ENCODE peak calls at places on chromosome 19, in nine cellular contexts. One of them, this sample, is unnamed.

GRCh38 chr19:35360880-35361420 is 2.7 kb downstream of the FFAR3 start:
- DNase-seq in heart left ventricle: no peak
- DNase-seq in sigmoid colon: no peak
- DNase-seq in spleen: no peak
- DNase-seq in OCI-LY7: no peak
- DNase-seq in heart right ventricle: no peak
- DNase-seq in dorsolateral prefrontal cortex: peak
- DNase-seq in coronary artery: no peak
- DNase-seq in colonic mucosa: no peak
- DNase-seq in this sample: no peak

GRCh38 chr19:47707135-47707925 is 5.9 kb upstream of the EHD2 start:
- DNase-seq in heart right ventricle: peak
- DNase-seq in sigmoid colon: peak
- DNase-seq in dorsolateral prefrontal cortex: peak
- DNase-seq in colonic mucosa: peak
- DNase-seq in heart left ventricle: peak
- DNase-seq in spleen: peak
- DNase-seq in coronary artery: no peak
- DNase-seq in OCI-LY7: peak
- DNase-seq in this sample: peak

GRCh38 chr19:15035795-15036311 is 13.4 kb upstream of the CASP14 start:
- DNase-seq in colonic mucosa: no peak
- DNase-seq in heart left ventricle: no peak
- DNase-seq in OCI-LY7: no peak
- DNase-seq in spleen: no peak
- DNase-seq in coronary artery: no peak
- DNase-seq in heart right ventricle: no peak
- DNase-seq in sigmoid colon: no peak
- DNase-seq in dorsolateral prefrontal cortex: no peak
- DNase-seq in this sample: no peak

GRCh38 chr19:977058-977464 is 7.1 kb upstream of the WDR18 start:
- DNase-seq in heart left ventricle: no peak
- DNase-seq in colonic mucosa: no peak
- DNase-seq in dorsolateral prefrontal cortex: no peak
- DNase-seq in OCI-LY7: no peak
- DNase-seq in sigmoid colon: no peak
- DNase-seq in coronary artery: no peak
- DNase-seq in heart right ventricle: no peak
- DNase-seq in spleen: no peak
- DNase-seq in this sample: no peak

GRCh38 chr19:38564981-38565685 is 52.6 kb downstream of the MAP4K1 start:
- DNase-seq in spleen: peak
- DNase-seq in colonic mucosa: no peak
- DNase-seq in OCI-LY7: no peak
- DNase-seq in coronary artery: no peak
- DNase-seq in dorsolateral prefrontal cortex: no peak
- DNase-seq in sigmoid colon: no peak
- DNase-seq in heart right ventricle: no peak
- DNase-seq in heart left ventricle: no peak
- DNase-seq in this sample: no peak

GRCh38 chr19:41863209-41863931 is 3.3 kb downstream of the RPS19 start:
- DNase-seq in dorsolateral prefrontal cortex: no peak
- DNase-seq in heart right ventricle: no peak
- DNase-seq in colonic mucosa: no peak
- DNase-seq in OCI-LY7: no peak
- DNase-seq in sigmoid colon: no peak
- DNase-seq in spleen: no peak
- DNase-seq in heart left ventricle: no peak
- DNase-seq in coronary artery: no peak
- DNase-seq in this sample: no peak

GRCh38 chr19:50199254-50199545 is 4.2 kb upstream of the MYH14 start:
- DNase-seq in dorsolateral prefrontal cortex: no peak
- DNase-seq in heart right ventricle: peak
- DNase-seq in spleen: no peak
- DNase-seq in OCI-LY7: no peak
- DNase-seq in heart left ventricle: no peak
- DNase-seq in sigmoid colon: no peak
- DNase-seq in colonic mucosa: no peak
- DNase-seq in coronary artery: no peak
- DNase-seq in this sample: no peak

GRCh38 chr19:48837586-48838191 is 1.4 kb upstream of the HSD17B14 start:
- DNase-seq in sigmoid colon: peak
- DNase-seq in colonic mucosa: no peak
- DNase-seq in dorsolateral prefrontal cortex: no peak
- DNase-seq in heart right ventricle: no peak
- DNase-seq in OCI-LY7: no peak
- DNase-seq in heart left ventricle: no peak
- DNase-seq in coronary artery: no peak
- DNase-seq in spleen: no peak
- DNase-seq in this sample: no peak

GRCh38 chr19:11155373-11156120 is at the start of gene SPC24:
- DNase-seq in dorsolateral prefrontal cortex: peak
- DNase-seq in heart right ventricle: peak
- DNase-seq in coronary artery: peak
- DNase-seq in spleen: peak
- DNase-seq in heart left ventricle: peak
- DNase-seq in colonic mucosa: peak
- DNase-seq in OCI-LY7: peak
- DNase-seq in sigmoid colon: peak
- DNase-seq in this sample: peak

GRCh38 chr19:11148001-11148400 is 7.6 kb downstream of the SPC24 start:
- DNase-seq in dorsolateral prefrontal cortex: no peak
- DNase-seq in sigmoid colon: no peak
- DNase-seq in OCI-LY7: no peak
- DNase-seq in spleen: no peak
- DNase-seq in heart right ventricle: no peak
- DNase-seq in heart left ventricle: no peak
- DNase-seq in coronary artery: no peak
- DNase-seq in colonic mucosa: no peak
- DNase-seq in this sample: no peak

GRCh38 chr19:11152318-11153062 is 3.1 kb downstream of the SPC24 start:
- DNase-seq in dorsolateral prefrontal cortex: no peak
- DNase-seq in OCI-LY7: no peak
- DNase-seq in sigmoid colon: peak
- DNase-seq in heart left ventricle: peak
- DNase-seq in spleen: no peak
- DNase-seq in coronary artery: peak
- DNase-seq in heart right ventricle: peak
- DNase-seq in colonic mucosa: peak
- DNase-seq in this sample: no peak

GRCh38 chr19:11154683-11155047 is 917 bp downstream of the SPC24 start:
- DNase-seq in dorsolateral prefrontal cortex: no peak
- DNase-seq in sigmoid colon: no peak
- DNase-seq in OCI-LY7: no peak
- DNase-seq in colonic mucosa: no peak
- DNase-seq in heart left ventricle: no peak
- DNase-seq in coronary artery: no peak
- DNase-seq in heart right ventricle: no peak
- DNase-seq in spleen: no peak
- DNase-seq in this sample: no peak

DNA sequence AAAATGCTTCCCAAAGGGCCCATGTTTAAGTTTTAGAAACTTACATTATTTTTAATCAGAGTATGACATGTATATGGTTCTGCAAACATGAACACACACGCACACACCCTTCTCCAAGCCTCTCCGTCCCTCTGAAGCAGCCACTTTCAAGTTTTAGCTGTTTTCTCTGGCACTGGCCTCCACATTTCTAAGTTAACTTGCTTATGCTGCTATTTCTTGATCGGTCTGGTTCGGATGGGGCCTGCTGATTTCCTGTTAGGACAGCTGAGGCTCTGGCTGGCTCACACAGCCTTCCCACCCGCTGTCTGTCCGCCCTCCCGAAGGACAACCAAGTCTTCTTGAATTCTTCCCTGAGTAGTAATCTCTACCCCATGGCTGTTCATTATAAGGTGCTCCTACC is 4.4 kb downstream of the SPC24 start:
- DNase-seq in OCI-LY7: no peak
- DNase-seq in sigmoid colon: no peak
- DNase-seq in spleen: no peak
- DNase-seq in coronary artery: no peak
- DNase-seq in heart left ventricle: peak
- DNase-seq in colonic mucosa: no peak
- DNase-seq in heart right ventricle: peak
- DNase-seq in dorsolateral prefrontal cortex: no peak
- DNase-seq in this sample: no peak
- H3K27ac ChIP-seq in OCI-LY7: no peak
- H3K27ac ChIP-seq in sigmoid colon: peak
- H3K27ac ChIP-seq in spleen: no peak
- H3K27ac ChIP-seq in coronary artery: peak
- H3K27ac ChIP-seq in heart left ventricle: peak
- H3K27ac ChIP-seq in colonic mucosa: no peak
- H3K27ac ChIP-seq in heart right ventricle: peak
- H3K27ac ChIP-seq in dorsolateral prefrontal cortex: no peak
- H3K27ac ChIP-seq in this sample: no peak

DNA sequence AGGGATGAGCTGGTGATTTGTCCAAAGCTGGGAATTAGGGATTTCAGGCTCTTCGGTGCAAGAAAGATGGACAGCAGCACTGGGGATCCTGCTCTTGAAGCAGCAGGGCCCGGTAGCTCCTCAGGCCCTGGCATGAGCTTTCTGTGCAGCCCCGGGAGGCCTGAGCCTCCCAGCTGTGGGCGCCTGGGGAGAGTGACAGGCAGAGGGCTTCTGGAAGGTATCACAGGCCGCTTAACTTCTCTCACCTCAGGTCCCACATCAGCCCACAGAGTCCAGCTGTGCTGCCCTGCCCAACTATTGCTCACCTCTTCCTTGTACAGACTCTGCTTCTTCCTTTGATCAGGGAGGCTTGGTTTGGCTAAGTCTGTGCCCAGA is 14.6 kb upstream of the ZNF536 start:
- DNase-seq in sigmoid colon: no peak
- DNase-seq in spleen: peak
- DNase-seq in colonic mucosa: no peak
- DNase-seq in dorsolateral prefrontal cortex: no peak
- DNase-seq in coronary artery: no peak
- DNase-seq in heart right ventricle: no peak
- DNase-seq in heart left ventricle: no peak
- DNase-seq in OCI-LY7: no peak
- DNase-seq in this sample: no peak
- H3K27ac ChIP-seq in sigmoid colon: no peak
- H3K27ac ChIP-seq in spleen: no peak
- H3K27ac ChIP-seq in colonic mucosa: no peak
- H3K27ac ChIP-seq in dorsolateral prefrontal cortex: no peak
- H3K27ac ChIP-seq in coronary artery: no peak
- H3K27ac ChIP-seq in heart right ventricle: no peak
- H3K27ac ChIP-seq in heart left ventricle: no peak
- H3K27ac ChIP-seq in OCI-LY7: no peak
- H3K27ac ChIP-seq in this sample: no peak

GRCh38 chr19:31543456-31543855 is 194.2 kb upstream of the TSHZ3 start:
- DNase-seq in OCI-LY7: no peak
- DNase-seq in sigmoid colon: no peak
- DNase-seq in spleen: no peak
- DNase-seq in coronary artery: peak
- DNase-seq in colonic mucosa: no peak
- DNase-seq in heart left ventricle: peak
- DNase-seq in dorsolateral prefrontal cortex: no peak
- DNase-seq in heart right ventricle: no peak
- DNase-seq in this sample: no peak
- H3K27ac ChIP-seq in OCI-LY7: no peak
- H3K27ac ChIP-seq in sigmoid colon: no peak
- H3K27ac ChIP-seq in spleen: no peak
- H3K27ac ChIP-seq in coronary artery: no peak
- H3K27ac ChIP-seq in colonic mucosa: no peak
- H3K27ac ChIP-seq in heart left ventricle: no peak
- H3K27ac ChIP-seq in dorsolateral prefrontal cortex: no peak
- H3K27ac ChIP-seq in heart right ventricle: no peak
- H3K27ac ChIP-seq in this sample: no peak

DNA sequence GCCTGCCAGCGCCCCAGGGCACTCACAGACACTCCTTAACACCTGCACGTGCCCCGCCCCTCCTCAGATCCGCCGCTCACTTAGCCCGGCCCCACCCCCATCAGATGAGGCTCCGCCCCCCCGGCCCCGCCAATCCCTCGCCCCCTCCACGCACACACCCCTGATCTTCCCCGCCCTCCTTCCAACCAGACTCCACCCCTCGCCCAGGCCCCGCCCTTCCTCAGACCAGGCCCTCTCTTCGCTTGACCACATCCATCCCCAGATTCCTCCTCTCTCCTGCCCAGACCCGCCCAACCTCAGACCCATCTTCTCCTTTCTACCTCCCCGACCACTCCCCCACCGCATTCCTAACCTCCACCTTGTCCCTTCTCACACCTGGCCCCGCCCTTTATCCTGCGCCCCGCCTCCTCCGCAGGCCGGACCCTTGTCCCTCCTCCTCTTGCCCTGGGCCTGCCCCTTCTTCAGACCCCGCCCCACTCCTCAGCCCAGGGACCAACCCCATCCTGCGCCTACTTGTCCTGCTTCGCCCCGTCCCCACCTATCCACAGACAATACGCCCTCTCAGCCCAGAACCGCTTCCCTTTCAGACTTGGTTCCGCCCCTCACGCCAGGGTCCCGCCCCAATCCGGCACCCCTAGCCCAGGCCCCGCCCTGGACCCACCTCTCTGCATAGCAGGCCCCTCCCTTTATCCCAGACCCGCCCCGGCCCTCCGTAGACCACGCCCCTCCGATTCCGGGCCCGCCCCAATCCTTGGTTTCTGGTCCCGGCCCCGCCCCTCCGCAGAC is 452 bp upstream of the KLHL26 start:
- DNase-seq in spleen: peak
- DNase-seq in sigmoid colon: peak
- DNase-seq in colonic mucosa: peak
- DNase-seq in heart right ventricle: peak
- DNase-seq in dorsolateral prefrontal cortex: peak
- DNase-seq in coronary artery: peak
- DNase-seq in OCI-LY7: peak
- DNase-seq in heart left ventricle: peak
- DNase-seq in this sample: peak
- H3K27ac ChIP-seq in spleen: peak
- H3K27ac ChIP-seq in sigmoid colon: peak
- H3K27ac ChIP-seq in colonic mucosa: no peak
- H3K27ac ChIP-seq in heart right ventricle: peak
- H3K27ac ChIP-seq in dorsolateral prefrontal cortex: peak
- H3K27ac ChIP-seq in coronary artery: peak
- H3K27ac ChIP-seq in OCI-LY7: peak
- H3K27ac ChIP-seq in heart left ventricle: peak
- H3K27ac ChIP-seq in this sample: peak